ENCODE peak calls at places on chromosomes 7 and 10, in seven cellular contexts. Q is H7; P is AG08395; S is NT2/D1; W is CD8-positive, alpha-beta T cell; G is astrocyte; R is left kidney. D is an unnamed sample.

GRCh38 chr10:33774857-33775256 is 440.4 kb upstream of the NRP1 start:
- DNase-seq in G (no peak), P (no peak), S (no peak), W (no peak), R (no peak), Q (no peak), D (no peak)

GRCh38 chr7:49563693-49564378 is 209.6 kb upstream of the VWC2 start:
- DNase-seq in R (no peak), P (no peak), Q (no peak), W (no peak), G (no peak), S (no peak), D (no peak)

GRCh38 chr10:17831896-17832295 is 22.7 kb downstream of the MRC1 start:
- DNase-seq in R (peak), W (no peak), Q (no peak), G (no peak), S (no peak), P (no peak), D (no peak)

GRCh38 chr7:1883031-1883761 is 213.1 kb downstream of the ELFN1 start:
- DNase-seq in W (no peak), P (peak), G (peak), Q (no peak), R (peak), S (peak), D (peak)

GRCh38 chr7:117771756-117772155 is 101.5 kb downstream of the CTTNBP2 start:
- DNase-seq in R (peak), S (no peak), W (no peak), Q (no peak), G (no peak), P (no peak), D (no peak)

GRCh38 chr10:77082601-77083252 is 554.9 kb downstream of the KCNMA1 start:
- DNase-seq in S (peak), Q (peak), R (no peak), P (no peak), W (no peak), G (no peak), D (peak)

GRCh38 chr7:49731836-49732235 is 41.6 kb upstream of the VWC2 start:
- DNase-seq in W (no peak), S (no peak), G (no peak), P (no peak), Q (no peak), R (no peak), D (no peak)

GRCh38 chr7:57403601-57404342 is 46.2 kb upstream of the ZNF716 start:
- DNase-seq in G (no peak), W (no peak), R (no peak), P (no peak), Q (no peak), S (no peak), D (no peak)

GRCh38 chr7:25849361-25850184 is 302.4 kb upstream of the NFE2L3 start:
- DNase-seq in R (peak), S (no peak), Q (no peak), W (no peak), G (peak), P (peak), D (peak)

GRCh38 chr7:81618400-81619014 is 151.3 kb downstream of the HGF start:
- DNase-seq in P (peak), W (no peak), R (no peak), Q (no peak), S (no peak), G (peak), D (peak)

GRCh38 chr7:99137418-99138180 is 6.3 kb downstream of the SMURF1 start:
- DNase-seq in R (peak), S (peak), W (no peak), P (peak), Q (peak), G (peak), D (peak)

GRCh38 chr10:35448687-35449662 is 112.7 kb downstream of the CCNY start:
- DNase-seq in R (peak), W (no peak), S (no peak), G (no peak), Q (no peak), P (no peak), D (no peak)

GRCh38 chr7:25894002-25894901 is 257.7 kb upstream of the NFE2L3 start:
- DNase-seq in R (peak), P (no peak), Q (peak), S (peak), W (no peak), G (no peak), D (no peak)

GRCh38 chr7:20831451-20831850 is 44.8 kb upstream of the SP8 start:
- DNase-seq in S (no peak), G (no peak), R (no peak), W (no peak), P (no peak), Q (peak), D (no peak)